ENCODE peak calls at places on chromosome 16, in nine cellular contexts. One of them, this sample, is unnamed.

GRCh38 chr16:57533618-57534336 is 2.6 kb downstream of the CCDC102A start:
- DNase-seq in GM12864: no peak
- DNase-seq in HS-5: no peak
- DNase-seq in RPMI7951: peak
- DNase-seq in stimulated activated CD4-positive, alpha-beta T cell treated with anti-CD3 and anti-CD28 coated beads, Interleukin-2, amount 100 ng/mL, for 48 hours: no peak
- DNase-seq in foreskin fibroblast: no peak
- DNase-seq in Kasumi-1: no peak
- DNase-seq in NCI-H1105: no peak
- DNase-seq in HTR-8/SVneo: no peak
- DNase-seq in this sample: no peak

GRCh38 chr16:65809627-65810026 is 556.9 kb upstream of the CDH5 start:
- DNase-seq in NCI-H1105: peak
- DNase-seq in foreskin fibroblast: no peak
- DNase-seq in stimulated activated CD4-positive, alpha-beta T cell treated with anti-CD3 and anti-CD28 coated beads, Interleukin-2, amount 100 ng/mL, for 48 hours: no peak
- DNase-seq in Kasumi-1: no peak
- DNase-seq in GM12864: no peak
- DNase-seq in HTR-8/SVneo: no peak
- DNase-seq in HS-5: no peak
- DNase-seq in RPMI7951: no peak
- DNase-seq in this sample: no peak

GRCh38 chr16:78745491-78746019 is 646.1 kb downstream of the WWOX start:
- DNase-seq in Kasumi-1: no peak
- DNase-seq in HTR-8/SVneo: no peak
- DNase-seq in RPMI7951: no peak
- DNase-seq in GM12864: no peak
- DNase-seq in foreskin fibroblast: no peak
- DNase-seq in NCI-H1105: no peak
- DNase-seq in HS-5: no peak
- DNase-seq in stimulated activated CD4-positive, alpha-beta T cell treated with anti-CD3 and anti-CD28 coated beads, Interleukin-2, amount 100 ng/mL, for 48 hours: no peak
- DNase-seq in this sample: no peak

GRCh38 chr16:81519298-81520150 is 74.9 kb downstream of the CMIP start:
- DNase-seq in GM12864: no peak
- DNase-seq in RPMI7951: peak
- DNase-seq in stimulated activated CD4-positive, alpha-beta T cell treated with anti-CD3 and anti-CD28 coated beads, Interleukin-2, amount 100 ng/mL, for 48 hours: no peak
- DNase-seq in NCI-H1105: no peak
- DNase-seq in HS-5: no peak
- DNase-seq in HTR-8/SVneo: no peak
- DNase-seq in Kasumi-1: peak
- DNase-seq in foreskin fibroblast: no peak
- DNase-seq in this sample: peak

GRCh38 chr16:15041260-15042011 is 14.4 kb downstream of the NTAN1 start:
- DNase-seq in stimulated activated CD4-positive, alpha-beta T cell treated with anti-CD3 and anti-CD28 coated beads, Interleukin-2, amount 100 ng/mL, for 48 hours: no peak
- DNase-seq in foreskin fibroblast: peak
- DNase-seq in HS-5: no peak
- DNase-seq in GM12864: no peak
- DNase-seq in RPMI7951: peak
- DNase-seq in Kasumi-1: peak
- DNase-seq in NCI-H1105: no peak
- DNase-seq in HTR-8/SVneo: no peak
- DNase-seq in this sample: no peak

GRCh38 chr16:69494993-69495392 is 70.6 kb downstream of the CYB5B start:
- DNase-seq in HTR-8/SVneo: no peak
- DNase-seq in GM12864: no peak
- DNase-seq in HS-5: no peak
- DNase-seq in RPMI7951: peak
- DNase-seq in stimulated activated CD4-positive, alpha-beta T cell treated with anti-CD3 and anti-CD28 coated beads, Interleukin-2, amount 100 ng/mL, for 48 hours: peak
- DNase-seq in foreskin fibroblast: no peak
- DNase-seq in NCI-H1105: no peak
- DNase-seq in Kasumi-1: no peak
- DNase-seq in this sample: no peak

GRCh38 chr16:57555831-57556230 is 13.4 kb downstream of the ADGRG5 start:
- DNase-seq in GM12864: no peak
- DNase-seq in NCI-H1105: no peak
- DNase-seq in foreskin fibroblast: no peak
- DNase-seq in Kasumi-1: no peak
- DNase-seq in stimulated activated CD4-positive, alpha-beta T cell treated with anti-CD3 and anti-CD28 coated beads, Interleukin-2, amount 100 ng/mL, for 48 hours: no peak
- DNase-seq in HS-5: no peak
- DNase-seq in RPMI7951: no peak
- DNase-seq in HTR-8/SVneo: no peak
- DNase-seq in this sample: no peak

GRCh38 chr16:85029413-85029794 is 1.8 kb downstream of the KIAA0513 start:
- DNase-seq in RPMI7951: peak
- DNase-seq in foreskin fibroblast: peak
- DNase-seq in stimulated activated CD4-positive, alpha-beta T cell treated with anti-CD3 and anti-CD28 coated beads, Interleukin-2, amount 100 ng/mL, for 48 hours: peak
- DNase-seq in HTR-8/SVneo: peak
- DNase-seq in Kasumi-1: peak
- DNase-seq in GM12864: peak
- DNase-seq in HS-5: no peak
- DNase-seq in NCI-H1105: no peak
- DNase-seq in this sample: peak

GRCh38 chr16:66964049-66964448 is 3.0 kb downstream of the CES3 start:
- DNase-seq in NCI-H1105: no peak
- DNase-seq in HTR-8/SVneo: no peak
- DNase-seq in stimulated activated CD4-positive, alpha-beta T cell treated with anti-CD3 and anti-CD28 coated beads, Interleukin-2, amount 100 ng/mL, for 48 hours: no peak
- DNase-seq in Kasumi-1: no peak
- DNase-seq in GM12864: no peak
- DNase-seq in RPMI7951: no peak
- DNase-seq in HS-5: no peak
- DNase-seq in foreskin fibroblast: no peak
- DNase-seq in this sample: no peak

GRCh38 chr16:1397779-1398178 is 16.7 kb downstream of the UNKL start:
- DNase-seq in NCI-H1105: no peak
- DNase-seq in stimulated activated CD4-positive, alpha-beta T cell treated with anti-CD3 and anti-CD28 coated beads, Interleukin-2, amount 100 ng/mL, for 48 hours: no peak
- DNase-seq in foreskin fibroblast: no peak
- DNase-seq in Kasumi-1: no peak
- DNase-seq in HTR-8/SVneo: no peak
- DNase-seq in HS-5: no peak
- DNase-seq in GM12864: no peak
- DNase-seq in RPMI7951: no peak
- DNase-seq in this sample: no peak

GRCh38 chr16:87800497-87800896 is 34.7 kb upstream of the KLHDC4 start:
- DNase-seq in GM12864: no peak
- DNase-seq in RPMI7951: no peak
- DNase-seq in foreskin fibroblast: no peak
- DNase-seq in HTR-8/SVneo: no peak
- DNase-seq in HS-5: no peak
- DNase-seq in Kasumi-1: no peak
- DNase-seq in stimulated activated CD4-positive, alpha-beta T cell treated with anti-CD3 and anti-CD28 coated beads, Interleukin-2, amount 100 ng/mL, for 48 hours: no peak
- DNase-seq in NCI-H1105: no peak
- DNase-seq in this sample: no peak

GRCh38 chr16:1089439-1089821 is 6.6 kb downstream of the C1QTNF8 start:
- DNase-seq in Kasumi-1: no peak
- DNase-seq in HTR-8/SVneo: no peak
- DNase-seq in foreskin fibroblast: no peak
- DNase-seq in RPMI7951: no peak
- DNase-seq in stimulated activated CD4-positive, alpha-beta T cell treated with anti-CD3 and anti-CD28 coated beads, Interleukin-2, amount 100 ng/mL, for 48 hours: no peak
- DNase-seq in NCI-H1105: no peak
- DNase-seq in GM12864: no peak
- DNase-seq in HS-5: no peak
- DNase-seq in this sample: no peak

GRCh38 chr16:85126731-85127662 is 14.7 kb upstream of the CIBAR2 start:
- DNase-seq in GM12864: no peak
- DNase-seq in Kasumi-1: no peak
- DNase-seq in HTR-8/SVneo: peak
- DNase-seq in foreskin fibroblast: peak
- DNase-seq in HS-5: no peak
- DNase-seq in NCI-H1105: no peak
- DNase-seq in stimulated activated CD4-positive, alpha-beta T cell treated with anti-CD3 and anti-CD28 coated beads, Interleukin-2, amount 100 ng/mL, for 48 hours: no peak
- DNase-seq in RPMI7951: peak
- DNase-seq in this sample: peak

GRCh38 chr16:67016143-67016542 is 12.8 kb upstream of the CBFB start:
- DNase-seq in GM12864: no peak
- DNase-seq in HS-5: no peak
- DNase-seq in HTR-8/SVneo: no peak
- DNase-seq in stimulated activated CD4-positive, alpha-beta T cell treated with anti-CD3 and anti-CD28 coated beads, Interleukin-2, amount 100 ng/mL, for 48 hours: no peak
- DNase-seq in NCI-H1105: no peak
- DNase-seq in Kasumi-1: no peak
- DNase-seq in RPMI7951: no peak
- DNase-seq in foreskin fibroblast: no peak
- DNase-seq in this sample: no peak